ENCODE peak calls at places on chromosomes 12 and 14, in five cellular contexts. One of them, this sample, is unnamed.

GRCh38 chr12:12561305-12562015 is 1.2 kb downstream of the DUSP16 start:
- DNase-seq in right lobe of liver: peak; percentile 76
- DNase-seq in AG09309: no peak
- DNase-seq in left ventricle myocardium inferior: peak; percentile 70
- DNase-seq in GM20000: peak; percentile 28
- DNase-seq in this sample: peak; percentile 49

GRCh38 chr12:64903738-64904137 is 79.3 kb downstream of the TBC1D30 start:
- DNase-seq in right lobe of liver: no peak
- DNase-seq in AG09309: no peak
- DNase-seq in left ventricle myocardium inferior: no peak
- DNase-seq in GM20000: no peak
- DNase-seq in this sample: no peak

GRCh38 chr12:49777800-49778748 is 36.7 kb downstream of the TMBIM6 start:
- DNase-seq in right lobe of liver: peak; percentile 75
- DNase-seq in AG09309: no peak
- DNase-seq in left ventricle myocardium inferior: peak; percentile 50
- DNase-seq in GM20000: peak; percentile 76
- DNase-seq in this sample: peak; percentile 85

GRCh38 chr14:91372680-91373495 is 44.7 kb downstream of the CCDC88C start:
- DNase-seq in right lobe of liver: no peak
- DNase-seq in AG09309: no peak
- DNase-seq in left ventricle myocardium inferior: no peak
- DNase-seq in GM20000: no peak
- DNase-seq in this sample: peak; percentile 77

GRCh38 chr12:6285063-6285477 is 25.4 kb upstream of the PLEKHG6 start:
- DNase-seq in right lobe of liver: peak; percentile 54
- DNase-seq in AG09309: peak; percentile 23
- DNase-seq in left ventricle myocardium inferior: no peak
- DNase-seq in GM20000: peak; percentile 85
- DNase-seq in this sample: peak; percentile 63

GRCh38 chr14:92500491-92500941 is 13.1 kb upstream of the RIN3 start:
- DNase-seq in right lobe of liver: no peak
- DNase-seq in AG09309: no peak
- DNase-seq in left ventricle myocardium inferior: peak; percentile 63
- DNase-seq in GM20000: no peak
- DNase-seq in this sample: no peak

GRCh38 chr14:58960945-58961731 is 227.3 kb upstream of the DAAM1 start:
- DNase-seq in right lobe of liver: no peak
- DNase-seq in AG09309: no peak
- DNase-seq in left ventricle myocardium inferior: no peak
- DNase-seq in GM20000: no peak
- DNase-seq in this sample: no peak

GRCh38 chr14:66624319-66624937 is 116.5 kb downstream of the GPHN start:
- DNase-seq in right lobe of liver: no peak
- DNase-seq in AG09309: peak; percentile 31
- DNase-seq in left ventricle myocardium inferior: peak; percentile 24
- DNase-seq in GM20000: peak; percentile 37
- DNase-seq in this sample: peak; percentile 61

GRCh38 chr12:6182279-6182898 is 17.8 kb upstream of the CD9 start:
- DNase-seq in right lobe of liver: peak; percentile 84
- DNase-seq in AG09309: peak; percentile 76
- DNase-seq in left ventricle myocardium inferior: peak; percentile 61
- DNase-seq in GM20000: no peak
- DNase-seq in this sample: no peak

GRCh38 chr12:122955151-122955550 is 11.1 kb downstream of the ABCB9 start:
- DNase-seq in right lobe of liver: no peak
- DNase-seq in AG09309: no peak
- DNase-seq in left ventricle myocardium inferior: no peak
- DNase-seq in GM20000: no peak
- DNase-seq in this sample: no peak

GRCh38 chr12:49288412-49288853 is 6.5 kb upstream of the PRPH start:
- DNase-seq in right lobe of liver: no peak
- DNase-seq in AG09309: no peak
- DNase-seq in left ventricle myocardium inferior: no peak
- DNase-seq in GM20000: peak; percentile 88
- DNase-seq in this sample: peak; percentile 81

GRCh38 chr12:97756741-97757140 is 294.1 kb downstream of the RMST start:
- DNase-seq in right lobe of liver: no peak
- DNase-seq in AG09309: no peak
- DNase-seq in left ventricle myocardium inferior: no peak
- DNase-seq in GM20000: no peak
- DNase-seq in this sample: no peak

GRCh38 chr12:127149226-127149964 is 1117.6 kb upstream of the TMEM132C start:
- DNase-seq in right lobe of liver: no peak
- DNase-seq in AG09309: peak; percentile 87
- DNase-seq in left ventricle myocardium inferior: no peak
- DNase-seq in GM20000: no peak
- DNase-seq in this sample: no peak

GRCh38 chr12:40152783-40153383 is 47.0 kb upstream of the SLC2A13 start:
- DNase-seq in right lobe of liver: no peak
- DNase-seq in AG09309: peak; percentile 18
- DNase-seq in left ventricle myocardium inferior: peak; percentile 30
- DNase-seq in GM20000: peak; percentile 18
- DNase-seq in this sample: peak; percentile 74

GRCh38 chr12:64665506-64665905 is 55.2 kb downstream of the RASSF3 start:
- DNase-seq in right lobe of liver: no peak
- DNase-seq in AG09309: no peak
- DNase-seq in left ventricle myocardium inferior: no peak
- DNase-seq in GM20000: no peak
- DNase-seq in this sample: peak; percentile 64

GRCh38 chr12:107864235-107864634 is 89.7 kb downstream of the ASCL4 start:
- DNase-seq in right lobe of liver: no peak
- DNase-seq in AG09309: no peak
- DNase-seq in left ventricle myocardium inferior: no peak
- DNase-seq in GM20000: no peak
- DNase-seq in this sample: no peak

GRCh38 chr12:22101749-22102243 is 55.8 kb downstream of the CMAS start:
- DNase-seq in right lobe of liver: no peak
- DNase-seq in AG09309: peak; percentile 42
- DNase-seq in left ventricle myocardium inferior: no peak
- DNase-seq in GM20000: no peak
- DNase-seq in this sample: peak; percentile 12

GRCh38 chr12:109552971-109553370 is 20.3 kb downstream of the MMAB start:
- DNase-seq in right lobe of liver: peak; percentile 44
- DNase-seq in AG09309: no peak
- DNase-seq in left ventricle myocardium inferior: no peak
- DNase-seq in GM20000: no peak
- DNase-seq in this sample: no peak

GRCh38 chr12:26268841-26269553 is 73.6 kb downstream of the SSPN start:
- DNase-seq in right lobe of liver: no peak
- DNase-seq in AG09309: no peak
- DNase-seq in left ventricle myocardium inferior: no peak
- DNase-seq in GM20000: no peak
- DNase-seq in this sample: no peak

GRCh38 chr14:69056389-69056788 is 77.3 kb upstream of the ACTN1 start:
- DNase-seq in right lobe of liver: no peak
- DNase-seq in AG09309: no peak
- DNase-seq in left ventricle myocardium inferior: no peak
- DNase-seq in GM20000: no peak
- DNase-seq in this sample: peak; percentile 42

GRCh38 chr12:33248364-33248763 is 191.3 kb downstream of the SYT10 start:
- DNase-seq in right lobe of liver: no peak
- DNase-seq in AG09309: no peak
- DNase-seq in left ventricle myocardium inferior: no peak
- DNase-seq in GM20000: no peak
- DNase-seq in this sample: no peak

GRCh38 chr14:61153436-61153835 is 127.7 kb downstream of the TMEM30B start:
- DNase-seq in right lobe of liver: no peak
- DNase-seq in AG09309: no peak
- DNase-seq in left ventricle myocardium inferior: no peak
- DNase-seq in GM20000: no peak
- DNase-seq in this sample: no peak

GRCh38 chr14:22939684-22940083 is 10.5 kb upstream of the PRMT5 start:
- DNase-seq in right lobe of liver: no peak
- DNase-seq in AG09309: peak; percentile 28
- DNase-seq in left ventricle myocardium inferior: no peak
- DNase-seq in GM20000: no peak
- DNase-seq in this sample: no peak

GRCh38 chr12:56929780-56930179 is 4.4 kb downstream of the SDR9C7 start:
- DNase-seq in right lobe of liver: no peak
- DNase-seq in AG09309: no peak
- DNase-seq in left ventricle myocardium inferior: no peak
- DNase-seq in GM20000: no peak
- DNase-seq in this sample: no peak

GRCh38 chr14:105897725-105898113 is 371.3 kb downstream of the TMEM121 start:
- DNase-seq in right lobe of liver: peak; percentile 5
- DNase-seq in AG09309: no peak
- DNase-seq in left ventricle myocardium inferior: no peak
- DNase-seq in GM20000: no peak
- DNase-seq in this sample: no peak

GRCh38 chr12:31204995-31205582 is 120.9 kb downstream of the SINHCAF start:
- DNase-seq in right lobe of liver: no peak
- DNase-seq in AG09309: peak; percentile 11
- DNase-seq in left ventricle myocardium inferior: no peak
- DNase-seq in GM20000: peak; percentile 45
- DNase-seq in this sample: no peak

GRCh38 chr12:115922952-115923564 is 354.4 kb downstream of the MED13L start:
- DNase-seq in right lobe of liver: no peak
- DNase-seq in AG09309: no peak
- DNase-seq in left ventricle myocardium inferior: no peak
- DNase-seq in GM20000: no peak
- DNase-seq in this sample: no peak

GRCh38 chr14:68862954-68863594 is 70.2 kb upstream of the ZFP36L1 start:
- DNase-seq in right lobe of liver: peak; percentile 80
- DNase-seq in AG09309: peak; percentile 31
- DNase-seq in left ventricle myocardium inferior: peak; percentile 76
- DNase-seq in GM20000: peak; percentile 79
- DNase-seq in this sample: peak; percentile 90

GRCh38 chr14:101553393-101553792 is 7.9 kb upstream of the DIO3 start:
- DNase-seq in right lobe of liver: no peak
- DNase-seq in AG09309: no peak
- DNase-seq in left ventricle myocardium inferior: no peak
- DNase-seq in GM20000: no peak
- DNase-seq in this sample: no peak

GRCh38 chr12:8860165-8860961 is 37.9 kb downstream of the A2ML1 start:
- DNase-seq in right lobe of liver: no peak
- DNase-seq in AG09309: no peak
- DNase-seq in left ventricle myocardium inferior: peak; percentile 29
- DNase-seq in GM20000: peak; percentile 44
- DNase-seq in this sample: peak; percentile 50
- TF ChIP-seq CTCF in right lobe of liver: peak; percentile 49
- TF ChIP-seq CTCF in AG09309: peak; percentile 63
- TF ChIP-seq CTCF in left ventricle myocardium inferior: peak; percentile 80
- TF ChIP-seq CTCF in GM20000: peak; percentile 49
- TF ChIP-seq CTCF in this sample: peak; percentile 69

GRCh38 chr12:58860788-58861240 is 59.5 kb downstream of the LRIG3 start:
- DNase-seq in right lobe of liver: no peak
- DNase-seq in AG09309: no peak
- DNase-seq in left ventricle myocardium inferior: no peak
- DNase-seq in GM20000: no peak
- DNase-seq in this sample: no peak

GRCh38 chr12:58858030-58858429 is 62.3 kb downstream of the LRIG3 start:
- DNase-seq in right lobe of liver: no peak
- DNase-seq in AG09309: no peak
- DNase-seq in left ventricle myocardium inferior: no peak
- DNase-seq in GM20000: no peak
- DNase-seq in this sample: no peak

DNA sequence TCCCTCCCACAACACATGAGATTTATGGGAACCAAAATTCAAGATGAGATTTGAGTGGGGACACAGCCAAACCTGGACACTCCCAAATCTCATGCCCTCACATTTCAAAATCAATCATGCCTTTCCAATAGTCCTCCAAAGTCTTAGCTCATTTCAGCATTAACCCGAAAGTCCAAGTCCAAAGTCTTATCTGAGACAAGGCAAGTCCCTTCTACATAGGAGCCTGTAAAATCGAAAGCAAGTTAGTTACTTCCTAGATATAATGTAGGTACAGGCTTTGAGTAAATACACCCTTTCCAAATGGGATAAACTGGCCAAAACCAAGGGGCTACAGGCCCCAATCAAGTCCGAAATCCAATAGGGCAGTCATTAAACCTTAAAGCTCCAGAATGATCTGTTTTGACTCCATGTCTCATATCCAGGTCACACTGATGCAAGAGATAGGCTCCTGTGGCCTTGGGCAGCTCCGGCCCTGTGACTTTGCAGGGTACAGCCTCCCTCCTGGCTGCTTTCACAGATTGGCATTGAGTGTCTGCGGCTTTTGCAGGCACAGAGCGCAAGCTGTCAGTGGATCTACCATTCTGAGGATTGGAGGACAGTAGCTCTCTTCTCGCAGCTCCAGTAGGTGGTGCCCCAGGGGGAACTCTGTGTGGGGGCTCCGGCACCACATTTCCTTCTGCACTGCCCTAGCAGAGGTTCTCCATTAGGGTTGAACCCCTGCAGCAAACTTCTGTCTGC is 60.1 kb downstream of the LRIG3 start:
- DNase-seq in right lobe of liver: no peak
- DNase-seq in AG09309: no peak
- DNase-seq in left ventricle myocardium inferior: no peak
- DNase-seq in GM20000: no peak
- DNase-seq in this sample: no peak
- TF ChIP-seq CTCF in right lobe of liver: no peak
- TF ChIP-seq CTCF in AG09309: no peak
- TF ChIP-seq CTCF in left ventricle myocardium inferior: no peak
- TF ChIP-seq CTCF in GM20000: no peak
- TF ChIP-seq CTCF in this sample: no peak

GRCh38 chr14:102795060-102795925 is 18.0 kb downstream of the TRAF3 start:
- DNase-seq in right lobe of liver: peak; percentile 65
- DNase-seq in AG09309: peak; percentile 70
- DNase-seq in left ventricle myocardium inferior: peak; percentile 30
- DNase-seq in GM20000: peak; percentile 48
- DNase-seq in this sample: peak; percentile 59
- TF ChIP-seq CTCF in right lobe of liver: no peak
- TF ChIP-seq CTCF in AG09309: peak; percentile 68
- TF ChIP-seq CTCF in left ventricle myocardium inferior: no peak
- TF ChIP-seq CTCF in GM20000: no peak
- TF ChIP-seq CTCF in this sample: no peak

GRCh38 chr12:78929075-78929418 is 64.5 kb downstream of the SYT1 start:
- DNase-seq in right lobe of liver: no peak
- DNase-seq in AG09309: no peak
- DNase-seq in left ventricle myocardium inferior: no peak
- DNase-seq in GM20000: no peak
- DNase-seq in this sample: no peak

GRCh38 chr12:78928200-78929074 is 63.9 kb downstream of the SYT1 start:
- DNase-seq in right lobe of liver: no peak
- DNase-seq in AG09309: peak; percentile 14
- DNase-seq in left ventricle myocardium inferior: no peak
- DNase-seq in GM20000: no peak
- DNase-seq in this sample: no peak

GRCh38 chr12:78933014-78933413 is 68.4 kb downstream of the SYT1 start:
- DNase-seq in right lobe of liver: no peak
- DNase-seq in AG09309: no peak
- DNase-seq in left ventricle myocardium inferior: no peak
- DNase-seq in GM20000: no peak
- DNase-seq in this sample: no peak

DNA sequence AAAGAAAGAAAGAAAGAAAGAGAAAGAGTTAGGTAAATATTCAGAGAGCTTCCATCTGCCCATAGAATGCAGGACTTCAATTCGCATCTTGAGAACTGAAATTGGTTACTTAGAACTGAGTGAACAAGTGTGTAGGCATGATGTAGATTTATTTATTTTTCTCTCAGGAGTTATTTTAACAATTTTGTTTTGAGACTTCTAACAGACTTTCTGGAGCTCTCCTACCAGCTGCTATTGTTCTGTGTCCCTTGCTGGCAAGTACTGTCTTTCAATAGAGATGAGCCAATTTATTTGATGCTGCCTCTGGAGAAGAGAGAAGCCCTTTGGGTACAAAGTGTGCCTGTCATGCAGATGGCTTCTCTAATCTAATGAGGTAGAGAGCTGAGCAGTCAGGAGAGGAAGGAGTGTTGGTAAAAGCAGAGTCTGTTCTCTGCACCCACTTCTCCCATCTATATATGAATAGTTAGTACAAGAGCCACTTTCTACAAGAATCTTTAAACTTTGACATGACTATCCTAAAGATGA is 67.0 kb downstream of the SYT1 start:
- DNase-seq in right lobe of liver: no peak
- DNase-seq in AG09309: no peak
- DNase-seq in left ventricle myocardium inferior: no peak
- DNase-seq in GM20000: no peak
- DNase-seq in this sample: no peak
- TF ChIP-seq CTCF in right lobe of liver: no peak
- TF ChIP-seq CTCF in AG09309: no peak
- TF ChIP-seq CTCF in left ventricle myocardium inferior: no peak
- TF ChIP-seq CTCF in GM20000: no peak
- TF ChIP-seq CTCF in this sample: no peak

This sample was measured in activated CD8-positive, alpha-beta T cell treated with anti-CD3 and anti-CD28 coated beads for 36 hours.